ENCODE peak calls at places on chromosomes 1 and 21, in six cellular contexts. V, F, X, C, E and S are unnamed samples.

GRCh38 chr1:13737388-13737787 is 37.4 kb downstream of the PRDM2 start:
- DNase-seq in V (no peak), F (no peak), X (no peak), C (no peak), E (no peak), S (no peak)

GRCh38 chr1:210938416-210938925 is 195.5 kb downstream of the KCNH1 start:
- DNase-seq in V (no peak), F (no peak), X (no peak), C (no peak), E (no peak), S (no peak)

GRCh38 chr1:59122527-59122926 is 174.4 kb upstream of the FGGY start:
- DNase-seq in V (peak; percentile 44), F (no peak), X (no peak), C (no peak), E (no peak), S (no peak)

GRCh38 chr1:32321712-32322291 is 14.2 kb downstream of the MARCKSL1 start:
- DNase-seq in V (no peak), F (no peak), X (no peak), C (no peak), E (no peak), S (no peak)

GRCh38 chr21:37642493-37642892 is 273.8 kb downstream of the KCNJ6 start:
- DNase-seq in V (no peak), F (peak; percentile 78), X (no peak), C (peak; percentile 19), E (no peak), S (no peak)

GRCh38 chr1:22208973-22209378 is 66.1 kb upstream of the WNT4 start:
- DNase-seq in V (no peak), F (no peak), X (no peak), C (no peak), E (no peak), S (no peak)

GRCh38 chr21:41840880-41841279 is 38.3 kb downstream of the PRDM15 start:
- DNase-seq in V (no peak), F (no peak), X (no peak), C (no peak), E (no peak), S (no peak)

GRCh38 chr1:33738976-33739375 is 124.9 kb upstream of the HMGB4 start:
- DNase-seq in V (no peak), F (no peak), X (no peak), C (no peak), E (no peak), S (no peak)

GRCh38 chr1:185352067-185352466 is 35.0 kb upstream of the IVNS1ABP start:
- DNase-seq in V (peak; percentile 33), F (no peak), X (no peak), C (no peak), E (no peak), S (no peak)

GRCh38 chr1:226973898-226974543 is 33.9 kb downstream of the COQ8A start:
- DNase-seq in V (peak; percentile 40), F (no peak), X (peak; percentile 37), C (peak; percentile 19), E (no peak), S (peak; percentile 62)

GRCh38 chr1:114263343-114263742 is 109.7 kb upstream of the SYT6 start:
- DNase-seq in V (no peak), F (no peak), X (no peak), C (no peak), E (no peak), S (no peak)

GRCh38 chr1:246631426-246631825 is 65.2 kb downstream of the CNST start:
- DNase-seq in V (peak; percentile 85), F (no peak), X (no peak), C (no peak), E (no peak), S (no peak)

GRCh38 chr21:45320991-45321656 is 33.4 kb upstream of the POFUT2 start:
- DNase-seq in V (no peak), F (no peak), X (peak; percentile 30), C (no peak), E (no peak), S (no peak)

GRCh38 chr1:79726321-79726720 is 719.8 kb upstream of the ADGRL4 start:
- DNase-seq in V (peak; percentile 3), F (no peak), X (no peak), C (no peak), E (no peak), S (no peak)

GRCh38 chr1:21175324-21175669 is 1.4 kb downstream of the EIF4G3 start:
- DNase-seq in V (peak; percentile 75), F (no peak), X (no peak), C (peak; percentile 35), E (no peak), S (peak; percentile 12)

GRCh38 chr1:205098242-205098641 is 14.0 kb upstream of the TMEM81 start:
- DNase-seq in V (no peak), F (no peak), X (no peak), C (no peak), E (no peak), S (no peak)
- H3K36me3 ChIP-seq in V (peaks cover 87% of the 10 kb centered on the region), F (peaks cover 17% of the 10 kb centered on the region), X (peaks cover 88% of the 10 kb centered on the region), C (peaks cover 92% of the 10 kb centered on the region), E (peaks cover 3% of the 10 kb centered on the region), S (peaks cover 89% of the 10 kb centered on the region)

DNA sequence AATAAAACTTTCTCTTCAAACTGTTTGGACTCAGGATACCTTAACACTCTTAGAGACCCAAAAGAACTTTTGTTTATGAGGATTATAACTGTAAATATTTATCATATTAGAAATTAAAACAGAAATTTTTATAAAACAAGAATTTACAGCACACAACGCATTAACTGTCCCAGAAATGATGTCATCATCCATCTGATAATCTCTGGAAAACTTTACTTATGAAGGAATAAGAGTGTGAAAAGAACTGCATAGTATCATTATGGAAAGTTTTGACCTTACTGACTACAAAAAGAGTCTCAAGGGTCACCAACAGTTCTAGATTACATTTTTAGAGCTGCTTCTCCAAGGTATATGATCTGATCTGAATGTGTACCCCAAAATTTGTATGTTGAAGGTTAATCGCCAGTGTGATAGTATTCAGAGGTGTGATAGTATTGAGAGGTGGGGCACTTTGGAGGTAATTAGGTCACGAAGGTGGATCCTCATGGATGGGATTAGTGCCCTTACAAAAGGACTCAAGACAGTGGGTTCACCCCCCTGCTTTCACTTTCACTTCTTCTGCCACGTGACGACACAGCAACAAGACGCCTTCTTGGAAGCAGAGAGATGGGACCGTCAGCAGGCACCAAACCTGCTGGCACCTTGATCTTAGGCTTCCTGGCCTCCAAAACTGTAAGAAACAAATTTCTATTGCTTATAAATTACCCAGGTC is 95.7 kb upstream of the NR5A2 start:
- DNase-seq in V (peak; percentile 47), F (no peak), X (no peak), C (no peak), E (no peak), S (peak; percentile 73)
- H3K4me3 ChIP-seq in V (peak overlapping the region; percentile 57), F (no peak overlapping the region), X (no peak overlapping the region), C (no peak overlapping the region), E (no peak overlapping the region), S (peak overlapping the region; percentile 49)

GRCh38 chr1:170660874-170661645 is 2.9 kb upstream of the PRRX1 start:
- DNase-seq in V (peak; percentile 72), F (peak; percentile 52), X (no peak), C (no peak), E (no peak), S (no peak)
- H3K27me3 ChIP-seq in V (no peaks in the 10 kb centered on the region), F (peaks cover 98% of the 10 kb centered on the region), X (peaks cover 6% of the 10 kb centered on the region), C (peaks cover 9% of the 10 kb centered on the region), E (no peaks in the 10 kb centered on the region), S (no peaks in the 10 kb centered on the region)

DNA sequence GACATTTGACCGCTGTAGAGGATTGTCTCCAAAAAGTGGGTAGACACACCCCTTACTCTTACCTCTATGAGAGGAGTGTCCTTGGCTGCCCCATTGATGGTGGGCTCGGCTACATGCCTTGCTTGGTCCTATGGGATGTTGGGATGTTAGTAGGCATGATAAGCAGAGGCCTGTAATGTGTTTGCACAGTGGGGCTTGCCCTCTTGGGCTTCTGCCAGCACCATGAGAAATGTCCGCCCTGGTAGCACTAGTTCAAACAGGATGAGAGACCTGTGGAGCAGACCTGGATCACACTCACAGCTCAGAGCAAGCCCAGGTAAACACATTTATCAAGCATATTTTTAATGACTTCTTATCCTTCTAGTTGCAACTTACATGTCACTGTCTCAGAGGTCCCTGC is 54.2 kb downstream of the SH3GLB1 start:
- DNase-seq in V (no peak), F (no peak), X (no peak), C (no peak), E (no peak), S (no peak)
- H3K36me3 ChIP-seq in V (no peaks in the 10 kb centered on the region), F (no peaks in the 10 kb centered on the region), X (no peaks in the 10 kb centered on the region), C (no peaks in the 10 kb centered on the region), E (no peaks in the 10 kb centered on the region), S (no peaks in the 10 kb centered on the region)

GRCh38 chr21:29789393-29789792 is 150.4 kb downstream of the GRIK1 start:
- DNase-seq in V (no peak), F (no peak), X (no peak), C (no peak), E (no peak), S (no peak)
- H3K4me3 ChIP-seq in V (no peak overlapping the region), F (no peak overlapping the region), X (no peak overlapping the region), C (no peak overlapping the region), E (no peak overlapping the region), S (no peak overlapping the region)

GRCh38 chr1:3711780-3712451 is 40.3 kb upstream of the CCDC27 start:
- DNase-seq in V (no peak), F (no peak), X (no peak), C (no peak), E (no peak), S (no peak)
- H3K27me3 ChIP-seq in V (peaks cover 50% of the 10 kb centered on the region), F (peaks cover 23% of the 10 kb centered on the region), X (no peaks in the 10 kb centered on the region), C (no peaks in the 10 kb centered on the region), E (no peaks in the 10 kb centered on the region), S (no peaks in the 10 kb centered on the region)

GRCh38 chr1:187513190-187513589 is 684.4 kb downstream of the PLA2G4A start:
- DNase-seq in V (peak; percentile 27), F (no peak), X (no peak), C (no peak), E (no peak), S (peak; percentile 8)

GRCh38 chr1:187516874-187517273 is 688.1 kb downstream of the PLA2G4A start:
- DNase-seq in V (peak; percentile 18), F (no peak), X (no peak), C (no peak), E (no peak), S (peak; percentile 3)

GRCh38 chr1:187514110-187514509 is 685.4 kb downstream of the PLA2G4A start:
- DNase-seq in V (no peak), F (no peak), X (no peak), C (no peak), E (no peak), S (no peak)

GRCh38 chr1:187517508-187517907 is 688.8 kb downstream of the PLA2G4A start:
- DNase-seq in V (no peak), F (no peak), X (no peak), C (no peak), E (no peak), S (no peak)
- H3K36me3 ChIP-seq in V (no peaks in the 10 kb centered on the region), F (no peaks in the 10 kb centered on the region), X (no peaks in the 10 kb centered on the region), C (no peaks in the 10 kb centered on the region), E (no peaks in the 10 kb centered on the region), S (no peaks in the 10 kb centered on the region)

GRCh38 chr1:8421721-8422120 is 103.8 kb downstream of the SLC45A1 start:
- DNase-seq in V (peak; percentile 55), F (peak; percentile 29), X (no peak), C (no peak), E (no peak), S (no peak)

GRCh38 chr1:8420318-8420717 is 102.4 kb downstream of the SLC45A1 start:
- DNase-seq in V (no peak), F (no peak), X (no peak), C (no peak), E (no peak), S (no peak)

GRCh38 chr1:8419172-8419571 is 101.3 kb downstream of the SLC45A1 start:
- DNase-seq in V (peak; percentile 44), F (peak; percentile 53), X (no peak), C (no peak), E (no peak), S (no peak)

GRCh38 chr1:8418301-8418700 is 100.4 kb downstream of the SLC45A1 start:
- DNase-seq in V (no peak), F (no peak), X (no peak), C (no peak), E (no peak), S (no peak)

GRCh38 chr1:8419861-8420260 is 101.9 kb downstream of the SLC45A1 start:
- DNase-seq in V (no peak), F (peak; percentile 53), X (no peak), C (no peak), E (no peak), S (no peak)
- H3K4me3 ChIP-seq in V (peak overlapping the region; percentile 85), F (peak overlapping the region; percentile 26), X (no peak overlapping the region), C (no peak overlapping the region), E (no peak overlapping the region), S (no peak overlapping the region)